ENCODE peak calls at places on chromosomes 3 and 15, in seven cellular contexts. P, R, K, S, L, V and A are unnamed samples.

GRCh38 chr15:67670647-67671305 is 128.3 kb downstream of the MAP2K5 start:
- DNase-seq in P (no peak), R (no peak), K (no peak), S (no peak), L (no peak), V (no peak), A (no peak)

GRCh38 chr15:49066374-49066773 is 20.1 kb upstream of the SECISBP2L start:
- DNase-seq in P (no peak), R (no peak), K (peak; percentile 10), S (no peak), L (no peak), V (peak; percentile 43), A (no peak)

GRCh38 chr3:128285925-128286275 is 132.6 kb downstream of the EEFSEC start:
- DNase-seq in P (no peak), R (no peak), K (no peak), S (no peak), L (no peak), V (no peak), A (no peak)

GRCh38 chr3:136250862-136251460 is 821 bp downstream of the PCCB start:
- DNase-seq in P (peak; percentile 34), R (peak; percentile 54), K (peak; percentile 49), S (no peak), L (peak; percentile 27), V (peak; percentile 34), A (no peak)

GRCh38 chr3:62571916-62572315 is 198.6 kb upstream of the FEZF2 start:
- DNase-seq in P (no peak), R (no peak), K (no peak), S (no peak), L (no peak), V (no peak), A (no peak)

GRCh38 chr3:157532529-157533297 is 29.5 kb upstream of the VEPH1 start:
- DNase-seq in P (peak; percentile 85), R (no peak), K (peak; percentile 94), S (no peak), L (peak; percentile 95), V (peak; percentile 95), A (no peak)

GRCh38 chr3:59968510-59968909 is 918.7 kb upstream of the CFAP20DC start:
- DNase-seq in P (no peak), R (no peak), K (no peak), S (no peak), L (no peak), V (peak; percentile 9), A (no peak)

GRCh38 chr15:66768984-66769383 is 66.9 kb downstream of the SMAD6 start:
- DNase-seq in P (no peak), R (no peak), K (no peak), S (no peak), L (no peak), V (no peak), A (no peak)

GRCh38 chr3:187689984-187690383 is 12.4 kb downstream of the RTP2 start:
- DNase-seq in P (no peak), R (no peak), K (peak; percentile 56), S (no peak), L (peak; percentile 21), V (no peak), A (no peak)

GRCh38 chr15:55270301-55270700 is 19.3 kb downstream of the RAB27A start:
- DNase-seq in P (no peak), R (no peak), K (no peak), S (no peak), L (no peak), V (no peak), A (no peak)

GRCh38 chr3:159583662-159584061 is 405.0 kb upstream of the IL12A start:
- DNase-seq in P (no peak), R (no peak), K (no peak), S (no peak), L (no peak), V (peak; percentile 21), A (no peak)

GRCh38 chr3:142647856-142648255 is 51.7 kb downstream of the PLS1 start:
- DNase-seq in P (no peak), R (no peak), K (peak; percentile 62), S (no peak), L (peak; percentile 83), V (no peak), A (no peak)